ENCODE peak calls at places on chromosomes 12 and 14, in five cellular contexts. P, D, N, C and E are unnamed samples.

GRCh38 chr14:79971330-79971729 is 240.0 kb downstream of the DIO2 start:
- DNase-seq in P (no peak), D (peak), C (peak), N (no peak), E (no peak)

GRCh38 chr12:109934026-109934425 is 34.0 kb downstream of the TCHP start:
- DNase-seq in N (no peak), P (no peak), D (no peak), C (no peak), E (no peak)

GRCh38 chr14:83164591-83164990 is 1630.9 kb upstream of the SEL1L start:
- DNase-seq in D (no peak), P (no peak), N (no peak), C (no peak), E (no peak)

GRCh38 chr12:27551172-27551840 is 27.3 kb downstream of the PPFIBP1 start:
- DNase-seq in D (no peak), C (no peak), P (no peak), N (no peak), E (no peak)

GRCh38 chr14:61477845-61478438 is 156.6 kb downstream of the PRKCH start:
- DNase-seq in C (no peak), D (peak), P (no peak), N (no peak), E (no peak)

GRCh38 chr12:93514853-93515252 is 47.5 kb downstream of the MRPL42 start:
- DNase-seq in D (peak), C (peak), P (peak), N (no peak), E (no peak)

GRCh38 chr12:66352197-66352596 is 49.9 kb downstream of the HELB start:
- DNase-seq in P (no peak), C (peak), D (no peak), N (peak), E (no peak)

GRCh38 chr14:32453857-32454810 is 125.0 kb downstream of the AKAP6 start:
- DNase-seq in D (no peak), C (peak), P (no peak), N (no peak), E (no peak)

GRCh38 chr12:22700126-22700525 is 75.2 kb downstream of the ETNK1 start:
- DNase-seq in D (no peak), C (peak), N (no peak), P (no peak), E (no peak)

GRCh38 chr14:93231129-93231979 is 24.3 kb downstream of the UBR7 start:
- DNase-seq in D (peak), P (peak), C (peak), N (no peak), E (peak)

GRCh38 chr12:108037960-108038359 is 91.1 kb upstream of the WSCD2 start:
- DNase-seq in N (no peak), D (no peak), C (no peak), P (no peak), E (no peak)

GRCh38 chr14:38405851-38406630 is 150.1 kb upstream of the CLEC14A start:
- DNase-seq in N (peak), D (peak), P (no peak), C (peak), E (no peak)

GRCh38 chr12:117006333-117006732 is 92.9 kb downstream of the TESC start:
- DNase-seq in P (no peak), D (no peak), C (no peak), N (no peak), E (no peak)

GRCh38 chr12:20264608-20265114 is 103.7 kb upstream of the PDE3A start:
- DNase-seq in N (peak), D (no peak), C (no peak), P (no peak), E (no peak)

GRCh38 chr12:46699986-46700385 is 125.8 kb downstream of the SLC38A4 start:
- DNase-seq in P (no peak), N (no peak), C (no peak), D (no peak), E (no peak)

GRCh38 chr14:41482861-41483260 is 123.8 kb upstream of the LRFN5 start:
- DNase-seq in P (no peak), D (no peak), N (no peak), C (no peak), E (no peak)

GRCh38 chr14:61536661-61537566 is 158.4 kb upstream of the HIF1A start:
- DNase-seq in C (no peak), N (no peak), D (no peak), P (no peak), E (no peak)

GRCh38 chr14:30874999-30875787 is 834 bp downstream of the COCH start:
- DNase-seq in N (peak), C (no peak), D (no peak), P (no peak), E (no peak)

GRCh38 chr12:12722351-12723146 is 5.4 kb downstream of the CDKN1B start:
- DNase-seq in D (no peak), N (peak), C (no peak), P (no peak), E (no peak)

GRCh38 chr14:53619625-53620324 is 336.9 kb downstream of the BMP4 start:
- DNase-seq in D (peak), P (peak), C (peak), N (no peak), E (no peak)

GRCh38 chr14:100476012-100476822 is 111.0 kb downstream of the BEGAIN start:
- DNase-seq in P (peak), D (peak), N (peak), C (peak), E (no peak)

GRCh38 chr12:113088971-113089756 is 32.6 kb downstream of the DTX1 start:
- DNase-seq in N (no peak), P (no peak), D (no peak), C (no peak), E (no peak)

GRCh38 chr12:538731-539539 is 79.2 kb downstream of the B4GALNT3 start:
- DNase-seq in N (no peak), P (no peak), D (peak), C (peak), E (no peak)

GRCh38 chr14:93183596-93184317 is 940 bp downstream of the MOAP1 start:
- DNase-seq in C (no peak), N (no peak), D (no peak), P (no peak), E (no peak)

GRCh38 chr12:53208435-53208834 is 1.4 kb upstream of the ITGB7 start:
- DNase-seq in C (no peak), D (no peak), N (no peak), P (no peak), E (no peak)

GRCh38 chr14:34951286-34951685 is 31.5 kb upstream of the SRP54 start:
- DNase-seq in C (peak), D (no peak), N (no peak), P (no peak), E (no peak)

GRCh38 chr14:32366995-32367394 is 37.9 kb downstream of the AKAP6 start:
- DNase-seq in N (no peak), P (no peak), C (peak), D (no peak), E (no peak)

GRCh38 chr12:108375986-108376663 is 37.0 kb upstream of the CMKLR1 start:
- DNase-seq in N (peak), P (peak), C (no peak), D (no peak), E (no peak)

GRCh38 chr14:20683896-20684661 is at the start of gene RNASE4:
- DNase-seq in P (peak), C (peak), N (peak), D (peak), E (peak)

GRCh38 chr12:124954771-124955170 is 34.2 kb downstream of the DHX37 start:
- DNase-seq in P (no peak), N (no peak), D (no peak), C (no peak), E (no peak)